ENCODE peak calls at places on chromosomes 6 and 20, in six cellular contexts. K is RWPE1; S is COR-L47; H is WERI-Rb-1; N is iPS-NIHi11; G is stimulated activated effector memory CD8-positive, alpha-beta T cell treated with anti-CD3 and anti-CD28 coated beads, Interleukin-12 subunit alpha, Interleukin-12 subunit beta, amount 100 ng/mL, for 72 hours. W is an unnamed sample.

GRCh38 chr6:107616776-107617175 is 126.9 kb downstream of the SOBP start:
- DNase-seq in K (no peak), S (no peak), H (no peak), N (no peak), G (no peak), W (no peak)

GRCh38 chr6:112286010-112286409 is 31.6 kb upstream of the LAMA4 start:
- DNase-seq in K (no peak), S (no peak), H (no peak), N (no peak), G (peak), W (no peak)

GRCh38 chr6:41027799-41028617 is 11.0 kb downstream of the UNC5CL start:
- DNase-seq in K (peak), S (no peak), H (peak), N (peak), G (peak), W (peak)

GRCh38 chr20:38730167-38730988 is 6.1 kb downstream of the SLC32A1 start:
- DNase-seq in K (peak), S (no peak), H (peak), N (no peak), G (no peak), W (no peak)

GRCh38 chr6:90369024-90369519 is 72.4 kb upstream of the BACH2 start:
- DNase-seq in K (peak), S (no peak), H (no peak), N (peak), G (no peak), W (peak)

GRCh38 chr6:38273325-38273724 is 366.4 kb downstream of the BTBD9 start:
- DNase-seq in K (no peak), S (no peak), H (no peak), N (no peak), G (no peak), W (no peak)

GRCh38 chr6:48563426-48563825 is 452.4 kb upstream of the PTCHD4 start:
- DNase-seq in K (no peak), S (no peak), H (no peak), N (no peak), G (no peak), W (no peak)

GRCh38 chr6:178119-178518 is 114.2 kb upstream of the DUSP22 start:
- DNase-seq in K (no peak), S (no peak), H (no peak), N (no peak), G (no peak), W (no peak)

GRCh38 chr6:155188707-155189496 is 74.9 kb upstream of the CLDN20 start:
- DNase-seq in K (peak), S (no peak), H (no peak), N (no peak), G (no peak), W (peak)

GRCh38 chr6:139137716-139138115 is 2.8 kb downstream of the HECA start:
- DNase-seq in K (no peak), S (no peak), H (no peak), N (no peak), G (no peak), W (no peak)

GRCh38 chr6:167108278-167108677 is 14.6 kb upstream of the CCR6 start:
- DNase-seq in K (no peak), S (no peak), H (no peak), N (no peak), G (no peak), W (no peak)

GRCh38 chr6:122289721-122290501 is 109.5 kb upstream of the HSF2 start:
- DNase-seq in K (no peak), S (no peak), H (no peak), N (peak), G (no peak), W (peak)

GRCh38 chr6:160837146-160837545 is 135.1 kb downstream of the PLG start:
- DNase-seq in K (no peak), S (no peak), H (no peak), N (no peak), G (no peak), W (no peak)

GRCh38 chr6:16918586-16918985 is 157.3 kb upstream of the ATXN1 start:
- DNase-seq in K (no peak), S (no peak), H (no peak), N (no peak), G (no peak), W (no peak)

GRCh38 chr20:56974499-56975250 is 291.8 kb downstream of the BMP7 start:
- DNase-seq in K (peak), S (peak), H (peak), N (peak), G (no peak), W (peak)

GRCh38 chr6:116010400-116011095 is 50.1 kb downstream of the FRK start:
- DNase-seq in K (peak), S (peak), H (peak), N (peak), G (peak), W (peak)

GRCh38 chr6:168374051-168374502 is 54.5 kb upstream of the DACT2 start:
- DNase-seq in K (no peak), S (no peak), H (no peak), N (no peak), G (no peak), W (no peak)

GRCh38 chr6:7243188-7243942 is 69.6 kb downstream of the SSR1 start:
- DNase-seq in K (peak), S (peak), H (peak), N (peak), G (peak), W (no peak)

GRCh38 chr20:14223806-14224205 is 113.6 kb downstream of the FLRT3 start:
- DNase-seq in K (no peak), S (no peak), H (peak), N (no peak), G (no peak), W (no peak)

GRCh38 chr20:48455606-48456360 is 372.0 kb downstream of the PREX1 start:
- DNase-seq in K (peak), S (no peak), H (peak), N (no peak), G (no peak), W (no peak)

GRCh38 chr6:14123331-14124105 is 5.9 kb downstream of the CD83 start:
- DNase-seq in K (no peak), S (no peak), H (no peak), N (no peak), G (no peak), W (no peak)

GRCh38 chr6:135411339-135411738 is 86.2 kb downstream of the AHI1 start:
- DNase-seq in K (peak), S (no peak), H (no peak), N (no peak), G (no peak), W (no peak)

GRCh38 chr6:26034901-26035300 is 52.3 kb upstream of the HFE start:
- DNase-seq in K (no peak), S (no peak), H (no peak), N (no peak), G (no peak), W (no peak)

GRCh38 chr20:346640-347316 is at the start of gene NRSN2:
- DNase-seq in K (peak), S (peak), H (peak), N (peak), G (no peak), W (peak)

GRCh38 chr6:2353412-2354137 is 108.2 kb upstream of the GMDS start:
- DNase-seq in K (peak), S (peak), H (peak), N (peak), G (peak), W (peak)

GRCh38 chr6:158674342-158674969 is 24.6 kb downstream of the SYTL3 start:
- DNase-seq in K (no peak), S (no peak), H (no peak), N (no peak), G (no peak), W (no peak)

GRCh38 chr20:24376523-24377085 is 92.8 kb upstream of the SYNDIG1 start:
- DNase-seq in K (no peak), S (no peak), H (no peak), N (no peak), G (no peak), W (peak)

GRCh38 chr6:152136449-152136825 is 329.0 kb downstream of the ESR1 start:
- DNase-seq in K (no peak), S (no peak), H (no peak), N (no peak), G (no peak), W (no peak)

GRCh38 chr6:151493495-151494234 is at the start of gene CCDC170:
- DNase-seq in K (no peak), S (no peak), H (peak), N (peak), G (no peak), W (no peak)

GRCh38 chr6:138517635-138518034 is 18.3 kb upstream of the NHSL1 start:
- DNase-seq in K (peak), S (no peak), H (peak), N (peak), G (peak), W (no peak)

GRCh38 chr6:138662474-138662873 is 111.1 kb upstream of the CCDC28A start:
- DNase-seq in K (peak), S (no peak), H (no peak), N (no peak), G (no peak), W (no peak)

GRCh38 chr6:36371231-36371630 is 16.2 kb downstream of the ETV7 start:
- DNase-seq in K (no peak), S (no peak), H (no peak), N (no peak), G (no peak), W (no peak)

GRCh38 chr6:149095842-149096241 is 221.7 kb upstream of the TAB2 start:
- DNase-seq in K (no peak), S (no peak), H (no peak), N (no peak), G (no peak), W (no peak)

GRCh38 chr20:16488086-16488485 is 85.2 kb downstream of the KIF16B start:
- DNase-seq in K (no peak), S (no peak), H (peak), N (no peak), G (no peak), W (no peak)

GRCh38 chr6:2376429-2377355 is 131.3 kb upstream of the GMDS start:
- DNase-seq in K (peak), S (no peak), H (no peak), N (no peak), G (no peak), W (peak)

GRCh38 chr6:158122048-158122447 is 46.0 kb downstream of the SERAC1 start:
- DNase-seq in K (peak), S (no peak), H (no peak), N (no peak), G (no peak), W (no peak)

W was measured in amniotic stem cell.